ENCODE peak calls at places on chromosomes 6 and 20, in eight cellular contexts. X is LNCaP clone FGC, U is tibial artery, E is cardiac muscle cell, Z is choroid plexus epithelial cell, O is WERI-Rb-1, D is OCI-LY7, Q is AG04449. K is an unnamed sample.

GRCh38 chr6:112031956-112032355 is 21.9 kb upstream of the CCN6 start:
- DNase-seq in O (no peak), X (no peak), E (no peak), U (no peak), Z (no peak), Q (no peak), D (no peak), K (no peak)

GRCh38 chr20:8244637-8245036 is 112.6 kb downstream of the PLCB1 start:
- DNase-seq in Q (no peak), Z (peak), U (peak), X (no peak), O (no peak), E (peak), D (no peak), K (no peak)

GRCh38 chr6:18314317-18314997 is 50.1 kb upstream of the DEK start:
- DNase-seq in Q (no peak), E (no peak), X (no peak), U (no peak), D (no peak), O (no peak), Z (no peak), K (no peak)

GRCh38 chr6:68186870-68187269 is 448.2 kb upstream of the ADGRB3 start:
- DNase-seq in Q (no peak), D (no peak), U (no peak), X (no peak), E (no peak), O (no peak), Z (no peak), K (no peak)

GRCh38 chr6:125170376-125170775 is 16.8 kb downstream of the TPD52L1 start:
- DNase-seq in E (peak), Q (peak), D (no peak), X (no peak), O (no peak), U (no peak), Z (peak), K (peak)

GRCh38 chr20:62590301-62591121 is 51.8 kb upstream of the SLCO4A1 start:
- DNase-seq in Q (no peak), U (peak), D (no peak), E (peak), O (no peak), Z (peak), X (no peak), K (no peak)

GRCh38 chr6:46684771-46685170 is 2.9 kb upstream of the TDRD6 start:
- DNase-seq in Q (peak), Z (peak), U (no peak), O (no peak), X (no peak), E (peak), D (no peak), K (no peak)

GRCh38 chr6:4943716-4944115 is 60.1 kb downstream of the RPP40 start:
- DNase-seq in O (no peak), D (no peak), Z (peak), X (no peak), E (no peak), U (no peak), Q (no peak), K (no peak)

GRCh38 chr6:35240838-35241801 is 18.4 kb upstream of the ZNF76 start:
- DNase-seq in E (peak), D (peak), X (peak), Q (no peak), O (peak), Z (peak), U (peak), K (no peak)

GRCh38 chr20:10306440-10307358 is 88.1 kb downstream of the SNAP25 start:
- DNase-seq in O (no peak), E (peak), D (no peak), Q (peak), U (no peak), X (no peak), Z (peak), K (peak)

GRCh38 chr6:142726616-142727015 is 218.4 kb downstream of the HIVEP2 start:
- DNase-seq in U (no peak), D (no peak), X (no peak), Z (no peak), O (no peak), E (no peak), Q (no peak), K (no peak)

GRCh38 chr20:4297141-4297826 is 281.9 kb upstream of the RNF24 start:
- DNase-seq in D (no peak), Q (no peak), Z (no peak), E (peak), O (no peak), X (no peak), U (peak), K (no peak)

GRCh38 chr6:30264731-30265130 is 51.5 kb upstream of the TRIM26 start:
- DNase-seq in Q (peak), X (no peak), Z (peak), O (no peak), E (no peak), U (no peak), D (no peak), K (no peak)

GRCh38 chr6:30260036-30260504 is 46.9 kb upstream of the TRIM26 start:
- DNase-seq in X (no peak), Q (no peak), D (no peak), O (peak), E (peak), Z (peak), U (no peak), K (no peak)

GRCh38 chr6:30258204-30258603 is 45.0 kb upstream of the TRIM26 start:
- DNase-seq in X (no peak), U (no peak), Z (no peak), D (peak), Q (no peak), O (no peak), E (no peak), K (no peak)

GRCh38 chr6:30263734-30264133 is 50.5 kb upstream of the TRIM26 start:
- DNase-seq in E (peak), D (no peak), Z (peak), O (no peak), Q (no peak), U (no peak), X (no peak), K (no peak)

DNA sequence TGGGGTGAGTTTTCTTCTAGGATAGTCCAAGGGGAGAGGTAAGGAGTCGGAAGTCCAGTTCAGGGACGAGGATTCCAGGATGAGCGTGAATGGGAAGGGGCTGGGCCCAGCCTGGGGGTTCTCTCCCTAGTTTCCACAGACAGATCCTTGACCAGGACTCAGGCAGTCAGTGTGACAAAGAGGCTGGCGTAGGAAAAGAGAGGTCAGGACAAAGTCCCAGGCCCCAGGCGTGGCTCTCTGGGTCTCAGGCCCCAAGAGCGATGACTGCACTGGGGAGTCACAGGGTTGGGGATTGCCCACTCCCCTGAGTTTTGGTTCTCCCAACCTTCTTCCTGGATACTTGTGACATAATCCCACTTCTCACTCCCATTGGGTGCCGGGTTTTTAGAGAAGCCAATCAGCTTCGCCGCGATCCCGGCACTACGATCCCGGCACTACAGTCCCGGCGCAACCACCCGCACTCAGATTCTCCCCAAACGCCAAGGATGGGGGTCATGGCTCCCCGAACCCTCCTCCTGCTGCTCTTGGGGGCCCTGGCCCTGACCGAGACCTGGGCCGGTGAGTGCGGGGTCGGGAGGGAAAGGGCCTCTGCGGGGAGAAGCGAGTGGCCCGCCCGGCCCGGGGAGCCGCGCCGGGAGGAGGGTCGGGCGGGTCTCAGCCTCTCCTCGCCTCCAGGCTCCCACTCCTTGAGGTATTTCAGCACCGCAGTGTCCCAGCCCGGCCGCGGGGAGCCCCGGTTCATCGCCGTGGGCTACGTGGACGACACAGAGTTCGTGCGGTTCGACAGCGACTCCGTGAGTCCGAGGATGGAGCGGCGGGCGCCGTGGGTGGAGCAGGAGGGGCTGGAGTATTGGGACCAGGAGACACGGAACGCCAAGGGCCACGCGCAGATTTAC is 46.2 kb upstream of the TRIM26 start:
- DNase-seq in D (peak), E (peak), Z (peak), U (peak), X (no peak), O (peak), Q (no peak), K (no peak)
- TF ChIP-seq CTCF in D (peak), E (peak), Z (peak), U (peak), X (peak), O (peak), Q (peak), K (peak)

GRCh38 chr6:119612176-119612870 is 262.8 kb upstream of the MAN1A1 start:
- DNase-seq in Q (no peak), O (no peak), D (no peak), U (no peak), E (peak), X (no peak), Z (peak), K (no peak)
- TF ChIP-seq CTCF in Q (no peak), O (no peak), D (peak), U (no peak), E (no peak), X (no peak), Z (peak), K (no peak)

DNA sequence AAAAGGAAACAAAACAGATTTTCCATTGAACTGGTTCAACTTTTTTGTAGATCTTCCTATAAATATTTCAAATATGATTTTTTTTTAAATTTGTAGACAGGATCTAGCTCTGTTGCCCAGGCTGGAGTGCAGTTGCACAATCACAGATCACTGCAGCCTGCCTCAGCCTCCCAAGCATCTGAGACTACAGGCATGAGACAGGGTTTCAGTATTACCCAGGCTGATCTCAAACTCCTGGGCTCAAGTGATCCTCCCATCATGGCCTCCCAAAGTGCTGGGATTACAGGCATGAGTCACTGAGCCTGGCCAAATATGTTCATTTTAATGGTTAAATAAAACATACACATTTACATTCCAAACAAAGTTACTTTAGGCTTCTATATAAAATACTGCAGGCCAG is 33.6 kb downstream of the SAMHD1 start:
- DNase-seq in Z (no peak), E (no peak), D (no peak), X (no peak), U (no peak), O (no peak), Q (no peak), K (no peak)
- TF ChIP-seq CTCF in Z (no peak), E (no peak), D (no peak), X (no peak), U (no peak), O (no peak), Q (no peak), K (no peak)

DNA sequence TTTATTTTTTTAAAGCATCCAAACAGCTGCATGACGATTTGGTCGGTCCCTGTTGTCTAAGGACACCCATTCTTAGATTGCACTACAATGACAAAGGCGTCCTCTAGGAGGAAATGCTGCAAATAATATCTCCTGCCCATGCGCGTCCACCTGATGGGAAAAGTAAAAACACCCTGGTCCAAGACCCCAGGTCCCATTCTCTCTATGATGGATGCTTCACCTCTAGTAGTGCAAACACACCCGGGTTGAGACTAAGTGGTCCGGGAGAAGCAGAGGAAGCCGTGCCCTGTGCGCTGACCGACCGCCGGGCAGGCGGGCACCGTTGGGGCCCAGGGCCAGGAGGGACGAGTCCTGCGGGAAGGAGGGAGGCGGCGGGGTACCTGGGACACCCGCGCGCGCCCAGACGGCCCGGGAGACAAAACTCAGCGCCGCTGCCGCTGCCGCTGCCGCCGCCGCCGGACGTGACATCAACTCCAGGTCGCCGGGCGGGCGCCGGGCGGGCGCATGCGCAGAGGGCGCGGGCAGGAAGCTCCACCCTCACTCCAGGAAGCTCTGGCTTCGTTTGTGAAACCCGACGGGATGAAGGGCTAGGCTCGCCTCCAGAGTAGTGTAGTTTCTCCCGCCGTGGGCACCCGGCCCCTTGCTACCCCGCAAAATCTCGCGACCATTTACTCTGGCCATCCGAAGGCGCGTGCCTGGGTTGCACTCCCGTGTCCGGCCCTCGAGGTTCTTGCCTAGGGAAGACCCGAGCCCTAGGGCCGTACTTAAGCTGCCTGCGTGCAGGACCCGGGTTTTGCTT is at the start of gene TBC1D7:
- DNase-seq in E (peak), D (peak), Z (peak), O (peak), X (peak), U (peak), Q (peak), K (peak)
- TF ChIP-seq CTCF in E (peak), D (no peak), Z (peak), O (peak), X (no peak), U (no peak), Q (no peak), K (peak)

GRCh38 chr20:16699287-16699686 is 30.5 kb upstream of the SNRPB2 start:
- DNase-seq in D (no peak), U (no peak), O (peak), E (no peak), Z (peak), Q (no peak), X (no peak), K (no peak)

GRCh38 chr20:16695633-16696032 is 34.2 kb upstream of the SNRPB2 start:
- DNase-seq in U (no peak), D (no peak), X (no peak), E (no peak), O (no peak), Z (no peak), Q (no peak), K (no peak)

GRCh38 chr20:16703570-16703969 is 26.3 kb upstream of the SNRPB2 start:
- DNase-seq in O (no peak), X (no peak), Q (no peak), U (no peak), Z (no peak), E (no peak), D (no peak), K (no peak)

GRCh38 chr20:16701296-16701695 is 28.5 kb upstream of the SNRPB2 start:
- DNase-seq in Q (no peak), O (peak), X (peak), E (peak), D (peak), Z (peak), U (no peak), K (no peak)
- TF ChIP-seq CTCF in Q (peak), O (peak), X (peak), E (peak), D (peak), Z (peak), U (no peak), K (peak)

GRCh38 chr20:35884541-35884865 is 69.8 kb downstream of the SCAND1 start:
- DNase-seq in D (no peak), X (no peak), U (no peak), E (no peak), Q (no peak), O (no peak), Z (no peak), K (no peak)
- TF ChIP-seq CTCF in D (peak), X (no peak), U (no peak), E (no peak), Q (no peak), O (no peak), Z (no peak), K (no peak)

GRCh38 chr6:88919032-88919431 is 44.4 kb downstream of the RNGTT start:
- DNase-seq in Z (peak), E (peak), O (no peak), X (no peak), U (no peak), Q (no peak), D (peak), K (no peak)
- TF ChIP-seq CTCF in Z (peak), E (peak), O (no peak), X (peak), U (peak), Q (peak), D (peak), K (peak)

GRCh38 chr6:104995989-104996617 is 39.2 kb downstream of the LIN28B start:
- DNase-seq in D (no peak), Q (no peak), E (peak), Z (peak), O (no peak), U (no peak), X (peak), K (no peak)
- TF ChIP-seq CTCF in D (no peak), Q (no peak), E (no peak), Z (peak), O (no peak), U (no peak), X (peak), K (peak)

GRCh38 chr20:60088236-60088635 is 130.0 kb downstream of the CDH26 start:
- DNase-seq in Z (no peak), D (no peak), E (no peak), U (no peak), Q (no peak), X (no peak), O (no peak), K (no peak)

GRCh38 chr20:60091284-60091683 is 133.1 kb downstream of the CDH26 start:
- DNase-seq in X (no peak), Q (no peak), O (no peak), U (no peak), D (no peak), E (no peak), Z (no peak), K (no peak)

GRCh38 chr20:60097285-60097684 is 139.1 kb downstream of the CDH26 start:
- DNase-seq in X (no peak), O (no peak), Z (no peak), U (no peak), Q (no peak), D (no peak), E (no peak), K (no peak)

GRCh38 chr20:60095456-60095855 is 137.2 kb downstream of the CDH26 start:
- DNase-seq in U (no peak), Q (peak), X (no peak), O (no peak), E (peak), D (no peak), Z (peak), K (no peak)

DNA sequence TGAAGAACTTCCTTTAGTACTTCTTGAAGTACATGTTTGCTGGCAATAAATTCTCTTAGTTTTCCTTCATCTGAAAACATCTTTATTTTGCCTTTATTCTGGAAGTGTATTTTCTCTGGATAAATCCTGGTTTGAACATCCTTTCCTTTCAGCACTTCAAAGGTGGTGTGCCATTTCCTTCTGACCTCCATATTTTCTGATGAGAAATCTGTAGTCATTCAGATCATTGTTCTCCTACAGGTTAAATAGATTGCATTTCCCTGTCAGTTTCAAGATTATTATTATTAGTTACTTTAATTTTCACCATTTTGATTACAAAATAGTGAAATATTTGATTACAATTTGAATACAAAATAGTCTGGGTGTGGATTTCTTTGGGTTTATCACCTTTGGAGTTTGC is 134.5 kb downstream of the CDH26 start:
- DNase-seq in D (no peak), U (no peak), Z (no peak), E (no peak), O (no peak), Q (no peak), X (no peak), K (no peak)
- TF ChIP-seq CTCF in D (no peak), U (no peak), Z (no peak), E (no peak), O (no peak), Q (no peak), X (no peak), K (no peak)

K was measured in AG09319.